ENCODE peak calls at places on chromosomes 4 and X, in nine cellular contexts. One of them, this sample, is unnamed.

GRCh38 chr4:181676546-181676945 is 566.7 kb upstream of the TENM3 start:
- DNase-seq in activated CD8-positive, alpha-beta T cell treated with anti-CD3 and anti-CD28 coated beads, Interleukin-2, amount 10 ng/mL, durations not matched to agents 7 days and 5 days: no peak
- DNase-seq in mucosa of gallbladder: no peak
- DNase-seq in adipocyte: no peak
- DNase-seq in type B pancreatic cell: no peak
- DNase-seq in dermis blood vessel endothelial cell: no peak
- DNase-seq in BE2C: no peak
- DNase-seq in activated naive CD8-positive, alpha-beta T cell treated with anti-CD3 and anti-CD28 coated beads, Interleukin-2, amount 50 U/mL, for 16 hours: no peak
- DNase-seq in CD8-positive, alpha-beta T cell: no peak
- DNase-seq in this sample: no peak

GRCh38 chr4:107631568-107631967 is 88.5 kb downstream of the PAPSS1 start:
- DNase-seq in activated CD8-positive, alpha-beta T cell treated with anti-CD3 and anti-CD28 coated beads, Interleukin-2, amount 10 ng/mL, durations not matched to agents 7 days and 5 days: no peak
- DNase-seq in mucosa of gallbladder: no peak
- DNase-seq in adipocyte: no peak
- DNase-seq in type B pancreatic cell: no peak
- DNase-seq in dermis blood vessel endothelial cell: no peak
- DNase-seq in BE2C: no peak
- DNase-seq in activated naive CD8-positive, alpha-beta T cell treated with anti-CD3 and anti-CD28 coated beads, Interleukin-2, amount 50 U/mL, for 16 hours: no peak
- DNase-seq in CD8-positive, alpha-beta T cell: no peak
- DNase-seq in this sample: no peak

GRCh38 chrX:154384284-154384892 is 5.3 kb downstream of the EMD start:
- DNase-seq in activated CD8-positive, alpha-beta T cell treated with anti-CD3 and anti-CD28 coated beads, Interleukin-2, amount 10 ng/mL, durations not matched to agents 7 days and 5 days: no peak
- DNase-seq in mucosa of gallbladder: no peak
- DNase-seq in adipocyte: no peak
- DNase-seq in type B pancreatic cell: no peak
- DNase-seq in dermis blood vessel endothelial cell: peak; percentile 58
- DNase-seq in BE2C: no peak
- DNase-seq in activated naive CD8-positive, alpha-beta T cell treated with anti-CD3 and anti-CD28 coated beads, Interleukin-2, amount 50 U/mL, for 16 hours: no peak
- DNase-seq in CD8-positive, alpha-beta T cell: no peak
- DNase-seq in this sample: no peak

GRCh38 chr4:159860945-159861344 is 758.1 kb downstream of the RAPGEF2 start:
- DNase-seq in activated CD8-positive, alpha-beta T cell treated with anti-CD3 and anti-CD28 coated beads, Interleukin-2, amount 10 ng/mL, durations not matched to agents 7 days and 5 days: no peak
- DNase-seq in mucosa of gallbladder: no peak
- DNase-seq in adipocyte: no peak
- DNase-seq in type B pancreatic cell: no peak
- DNase-seq in dermis blood vessel endothelial cell: no peak
- DNase-seq in BE2C: no peak
- DNase-seq in activated naive CD8-positive, alpha-beta T cell treated with anti-CD3 and anti-CD28 coated beads, Interleukin-2, amount 50 U/mL, for 16 hours: no peak
- DNase-seq in CD8-positive, alpha-beta T cell: no peak
- DNase-seq in this sample: no peak

GRCh38 chrX:66013195-66013816 is 26.6 kb downstream of the VSIG4 start:
- DNase-seq in activated CD8-positive, alpha-beta T cell treated with anti-CD3 and anti-CD28 coated beads, Interleukin-2, amount 10 ng/mL, durations not matched to agents 7 days and 5 days: no peak
- DNase-seq in mucosa of gallbladder: no peak
- DNase-seq in adipocyte: no peak
- DNase-seq in type B pancreatic cell: no peak
- DNase-seq in dermis blood vessel endothelial cell: no peak
- DNase-seq in BE2C: no peak
- DNase-seq in activated naive CD8-positive, alpha-beta T cell treated with anti-CD3 and anti-CD28 coated beads, Interleukin-2, amount 50 U/mL, for 16 hours: no peak
- DNase-seq in CD8-positive, alpha-beta T cell: no peak
- DNase-seq in this sample: no peak

GRCh38 chr4:189202869-189203271 is 737.8 kb upstream of the FRG1 start:
- DNase-seq in activated CD8-positive, alpha-beta T cell treated with anti-CD3 and anti-CD28 coated beads, Interleukin-2, amount 10 ng/mL, durations not matched to agents 7 days and 5 days: no peak
- DNase-seq in mucosa of gallbladder: no peak
- DNase-seq in adipocyte: peak; percentile 66
- DNase-seq in type B pancreatic cell: no peak
- DNase-seq in dermis blood vessel endothelial cell: no peak
- DNase-seq in BE2C: no peak
- DNase-seq in activated naive CD8-positive, alpha-beta T cell treated with anti-CD3 and anti-CD28 coated beads, Interleukin-2, amount 50 U/mL, for 16 hours: no peak
- DNase-seq in CD8-positive, alpha-beta T cell: no peak
- DNase-seq in this sample: no peak

GRCh38 chrX:68146054-68146453 is 287.2 kb downstream of the OPHN1 start:
- DNase-seq in activated CD8-positive, alpha-beta T cell treated with anti-CD3 and anti-CD28 coated beads, Interleukin-2, amount 10 ng/mL, durations not matched to agents 7 days and 5 days: no peak
- DNase-seq in mucosa of gallbladder: no peak
- DNase-seq in adipocyte: peak; percentile 58
- DNase-seq in type B pancreatic cell: no peak
- DNase-seq in dermis blood vessel endothelial cell: peak; percentile 58
- DNase-seq in BE2C: no peak
- DNase-seq in activated naive CD8-positive, alpha-beta T cell treated with anti-CD3 and anti-CD28 coated beads, Interleukin-2, amount 50 U/mL, for 16 hours: no peak
- DNase-seq in CD8-positive, alpha-beta T cell: no peak
- DNase-seq in this sample: no peak

GRCh38 chr4:76905521-76905920 is 7.6 kb upstream of the SOWAHB start:
- DNase-seq in activated CD8-positive, alpha-beta T cell treated with anti-CD3 and anti-CD28 coated beads, Interleukin-2, amount 10 ng/mL, durations not matched to agents 7 days and 5 days: no peak
- DNase-seq in mucosa of gallbladder: no peak
- DNase-seq in adipocyte: peak; percentile 66
- DNase-seq in type B pancreatic cell: no peak
- DNase-seq in dermis blood vessel endothelial cell: no peak
- DNase-seq in BE2C: no peak
- DNase-seq in activated naive CD8-positive, alpha-beta T cell treated with anti-CD3 and anti-CD28 coated beads, Interleukin-2, amount 50 U/mL, for 16 hours: no peak
- DNase-seq in CD8-positive, alpha-beta T cell: no peak
- DNase-seq in this sample: no peak

GRCh38 chrX:12370444-12371089 is 232.3 kb downstream of the FRMPD4 start:
- DNase-seq in activated CD8-positive, alpha-beta T cell treated with anti-CD3 and anti-CD28 coated beads, Interleukin-2, amount 10 ng/mL, durations not matched to agents 7 days and 5 days: no peak
- DNase-seq in mucosa of gallbladder: peak; percentile 20
- DNase-seq in adipocyte: peak; percentile 72
- DNase-seq in type B pancreatic cell: no peak
- DNase-seq in dermis blood vessel endothelial cell: peak; percentile 41
- DNase-seq in BE2C: no peak
- DNase-seq in activated naive CD8-positive, alpha-beta T cell treated with anti-CD3 and anti-CD28 coated beads, Interleukin-2, amount 50 U/mL, for 16 hours: no peak
- DNase-seq in CD8-positive, alpha-beta T cell: no peak
- DNase-seq in this sample: no peak

GRCh38 chr4:158500054-158500453 is 21.6 kb upstream of the RXFP1 start:
- DNase-seq in activated CD8-positive, alpha-beta T cell treated with anti-CD3 and anti-CD28 coated beads, Interleukin-2, amount 10 ng/mL, durations not matched to agents 7 days and 5 days: no peak
- DNase-seq in mucosa of gallbladder: no peak
- DNase-seq in adipocyte: no peak
- DNase-seq in type B pancreatic cell: no peak
- DNase-seq in dermis blood vessel endothelial cell: no peak
- DNase-seq in BE2C: no peak
- DNase-seq in activated naive CD8-positive, alpha-beta T cell treated with anti-CD3 and anti-CD28 coated beads, Interleukin-2, amount 50 U/mL, for 16 hours: no peak
- DNase-seq in CD8-positive, alpha-beta T cell: no peak
- DNase-seq in this sample: no peak

GRCh38 chrX:29661290-29661689 is 554.1 kb upstream of the MAGEB2 start:
- DNase-seq in activated CD8-positive, alpha-beta T cell treated with anti-CD3 and anti-CD28 coated beads, Interleukin-2, amount 10 ng/mL, durations not matched to agents 7 days and 5 days: no peak
- DNase-seq in mucosa of gallbladder: no peak
- DNase-seq in adipocyte: peak; percentile 13
- DNase-seq in type B pancreatic cell: no peak
- DNase-seq in dermis blood vessel endothelial cell: peak; percentile 56
- DNase-seq in BE2C: no peak
- DNase-seq in activated naive CD8-positive, alpha-beta T cell treated with anti-CD3 and anti-CD28 coated beads, Interleukin-2, amount 50 U/mL, for 16 hours: no peak
- DNase-seq in CD8-positive, alpha-beta T cell: no peak
- DNase-seq in this sample: no peak

GRCh38 chrX:113868169-113868568 is 715.7 kb upstream of the HTR2C start:
- DNase-seq in activated CD8-positive, alpha-beta T cell treated with anti-CD3 and anti-CD28 coated beads, Interleukin-2, amount 10 ng/mL, durations not matched to agents 7 days and 5 days: no peak
- DNase-seq in mucosa of gallbladder: no peak
- DNase-seq in adipocyte: no peak
- DNase-seq in type B pancreatic cell: no peak
- DNase-seq in dermis blood vessel endothelial cell: no peak
- DNase-seq in BE2C: peak; percentile 20
- DNase-seq in activated naive CD8-positive, alpha-beta T cell treated with anti-CD3 and anti-CD28 coated beads, Interleukin-2, amount 50 U/mL, for 16 hours: no peak
- DNase-seq in CD8-positive, alpha-beta T cell: no peak
- DNase-seq in this sample: no peak

GRCh38 chrX:130118396-130118795 is 8.1 kb upstream of the ELF4 start:
- DNase-seq in activated CD8-positive, alpha-beta T cell treated with anti-CD3 and anti-CD28 coated beads, Interleukin-2, amount 10 ng/mL, durations not matched to agents 7 days and 5 days: no peak
- DNase-seq in mucosa of gallbladder: no peak
- DNase-seq in adipocyte: peak; percentile 68
- DNase-seq in type B pancreatic cell: no peak
- DNase-seq in dermis blood vessel endothelial cell: peak; percentile 82
- DNase-seq in BE2C: no peak
- DNase-seq in activated naive CD8-positive, alpha-beta T cell treated with anti-CD3 and anti-CD28 coated beads, Interleukin-2, amount 50 U/mL, for 16 hours: no peak
- DNase-seq in CD8-positive, alpha-beta T cell: no peak
- DNase-seq in this sample: no peak

GRCh38 chrX:45502396-45502795 is 301.7 kb upstream of the DIPK2B start:
- DNase-seq in activated CD8-positive, alpha-beta T cell treated with anti-CD3 and anti-CD28 coated beads, Interleukin-2, amount 10 ng/mL, durations not matched to agents 7 days and 5 days: no peak
- DNase-seq in mucosa of gallbladder: no peak
- DNase-seq in adipocyte: no peak
- DNase-seq in type B pancreatic cell: no peak
- DNase-seq in dermis blood vessel endothelial cell: no peak
- DNase-seq in BE2C: no peak
- DNase-seq in activated naive CD8-positive, alpha-beta T cell treated with anti-CD3 and anti-CD28 coated beads, Interleukin-2, amount 50 U/mL, for 16 hours: no peak
- DNase-seq in CD8-positive, alpha-beta T cell: no peak
- DNase-seq in this sample: no peak

GRCh38 chrX:70082723-70083122 is 20.5 kb downstream of the OTUD6A start:
- DNase-seq in activated CD8-positive, alpha-beta T cell treated with anti-CD3 and anti-CD28 coated beads, Interleukin-2, amount 10 ng/mL, durations not matched to agents 7 days and 5 days: no peak
- DNase-seq in mucosa of gallbladder: no peak
- DNase-seq in adipocyte: no peak
- DNase-seq in type B pancreatic cell: no peak
- DNase-seq in dermis blood vessel endothelial cell: no peak
- DNase-seq in BE2C: no peak
- DNase-seq in activated naive CD8-positive, alpha-beta T cell treated with anti-CD3 and anti-CD28 coated beads, Interleukin-2, amount 50 U/mL, for 16 hours: no peak
- DNase-seq in CD8-positive, alpha-beta T cell: no peak
- DNase-seq in this sample: no peak

GRCh38 chrX:77160301-77160700 is 286.9 kb upstream of the FGF16 start:
- DNase-seq in activated CD8-positive, alpha-beta T cell treated with anti-CD3 and anti-CD28 coated beads, Interleukin-2, amount 10 ng/mL, durations not matched to agents 7 days and 5 days: peak; percentile 23
- DNase-seq in mucosa of gallbladder: no peak
- DNase-seq in adipocyte: no peak
- DNase-seq in type B pancreatic cell: no peak
- DNase-seq in dermis blood vessel endothelial cell: peak; percentile 29
- DNase-seq in BE2C: peak; percentile 21
- DNase-seq in activated naive CD8-positive, alpha-beta T cell treated with anti-CD3 and anti-CD28 coated beads, Interleukin-2, amount 50 U/mL, for 16 hours: no peak
- DNase-seq in CD8-positive, alpha-beta T cell: no peak
- DNase-seq in this sample: no peak

GRCh38 chrX:40007136-40007535 is 90.6 kb downstream of the BCOR start:
- DNase-seq in activated CD8-positive, alpha-beta T cell treated with anti-CD3 and anti-CD28 coated beads, Interleukin-2, amount 10 ng/mL, durations not matched to agents 7 days and 5 days: no peak
- DNase-seq in mucosa of gallbladder: no peak
- DNase-seq in adipocyte: no peak
- DNase-seq in type B pancreatic cell: no peak
- DNase-seq in dermis blood vessel endothelial cell: no peak
- DNase-seq in BE2C: no peak
- DNase-seq in activated naive CD8-positive, alpha-beta T cell treated with anti-CD3 and anti-CD28 coated beads, Interleukin-2, amount 50 U/mL, for 16 hours: no peak
- DNase-seq in CD8-positive, alpha-beta T cell: no peak
- DNase-seq in this sample: no peak

GRCh38 chr4:102825261-102826071 is 1.9 kb downstream of the UBE2D3 start:
- DNase-seq in activated CD8-positive, alpha-beta T cell treated with anti-CD3 and anti-CD28 coated beads, Interleukin-2, amount 10 ng/mL, durations not matched to agents 7 days and 5 days: peak; percentile 52
- DNase-seq in mucosa of gallbladder: peak; percentile 36
- DNase-seq in adipocyte: peak; percentile 83
- DNase-seq in type B pancreatic cell: no peak
- DNase-seq in dermis blood vessel endothelial cell: peak; percentile 72
- DNase-seq in BE2C: peak; percentile 27
- DNase-seq in activated naive CD8-positive, alpha-beta T cell treated with anti-CD3 and anti-CD28 coated beads, Interleukin-2, amount 50 U/mL, for 16 hours: no peak
- DNase-seq in CD8-positive, alpha-beta T cell: no peak
- DNase-seq in this sample: no peak

GRCh38 chr4:4574792-4575191 is 32.9 kb upstream of the STX18 start:
- DNase-seq in activated CD8-positive, alpha-beta T cell treated with anti-CD3 and anti-CD28 coated beads, Interleukin-2, amount 10 ng/mL, durations not matched to agents 7 days and 5 days: peak; percentile 23
- DNase-seq in mucosa of gallbladder: peak; percentile 71
- DNase-seq in adipocyte: peak; percentile 54
- DNase-seq in type B pancreatic cell: no peak
- DNase-seq in dermis blood vessel endothelial cell: peak; percentile 90
- DNase-seq in BE2C: peak; percentile 35
- DNase-seq in activated naive CD8-positive, alpha-beta T cell treated with anti-CD3 and anti-CD28 coated beads, Interleukin-2, amount 50 U/mL, for 16 hours: no peak
- DNase-seq in CD8-positive, alpha-beta T cell: peak; percentile 9
- DNase-seq in this sample: no peak

GRCh38 chr4:185109736-185110135 is 33.3 kb upstream of the SLC25A4 start:
- DNase-seq in activated CD8-positive, alpha-beta T cell treated with anti-CD3 and anti-CD28 coated beads, Interleukin-2, amount 10 ng/mL, durations not matched to agents 7 days and 5 days: no peak
- DNase-seq in mucosa of gallbladder: no peak
- DNase-seq in adipocyte: no peak
- DNase-seq in type B pancreatic cell: no peak
- DNase-seq in dermis blood vessel endothelial cell: no peak
- DNase-seq in BE2C: no peak
- DNase-seq in activated naive CD8-positive, alpha-beta T cell treated with anti-CD3 and anti-CD28 coated beads, Interleukin-2, amount 50 U/mL, for 16 hours: no peak
- DNase-seq in CD8-positive, alpha-beta T cell: no peak
- DNase-seq in this sample: no peak

GRCh38 chrX:2656243-2656836 is 34.8 kb upstream of the CD99 start:
- DNase-seq in activated CD8-positive, alpha-beta T cell treated with anti-CD3 and anti-CD28 coated beads, Interleukin-2, amount 10 ng/mL, durations not matched to agents 7 days and 5 days: no peak
- DNase-seq in mucosa of gallbladder: no peak
- DNase-seq in adipocyte: no peak
- DNase-seq in type B pancreatic cell: no peak
- DNase-seq in dermis blood vessel endothelial cell: no peak
- DNase-seq in BE2C: no peak
- DNase-seq in activated naive CD8-positive, alpha-beta T cell treated with anti-CD3 and anti-CD28 coated beads, Interleukin-2, amount 50 U/mL, for 16 hours: no peak
- DNase-seq in CD8-positive, alpha-beta T cell: no peak
- DNase-seq in this sample: no peak

GRCh38 chrX:2894885-2895292 is 34.2 kb downstream of the ARSD start:
- DNase-seq in activated CD8-positive, alpha-beta T cell treated with anti-CD3 and anti-CD28 coated beads, Interleukin-2, amount 10 ng/mL, durations not matched to agents 7 days and 5 days: no peak
- DNase-seq in mucosa of gallbladder: peak; percentile 68
- DNase-seq in adipocyte: peak; percentile 73
- DNase-seq in type B pancreatic cell: no peak
- DNase-seq in dermis blood vessel endothelial cell: no peak
- DNase-seq in BE2C: peak; percentile 74
- DNase-seq in activated naive CD8-positive, alpha-beta T cell treated with anti-CD3 and anti-CD28 coated beads, Interleukin-2, amount 50 U/mL, for 16 hours: no peak
- DNase-seq in CD8-positive, alpha-beta T cell: no peak
- DNase-seq in this sample: no peak

GRCh38 chrX:97629597-97629985 is 745.9 kb downstream of the RPA4 start:
- DNase-seq in activated CD8-positive, alpha-beta T cell treated with anti-CD3 and anti-CD28 coated beads, Interleukin-2, amount 10 ng/mL, durations not matched to agents 7 days and 5 days: no peak
- DNase-seq in mucosa of gallbladder: no peak
- DNase-seq in adipocyte: peak; percentile 3
- DNase-seq in type B pancreatic cell: no peak
- DNase-seq in dermis blood vessel endothelial cell: no peak
- DNase-seq in BE2C: no peak
- DNase-seq in activated naive CD8-positive, alpha-beta T cell treated with anti-CD3 and anti-CD28 coated beads, Interleukin-2, amount 50 U/mL, for 16 hours: no peak
- DNase-seq in CD8-positive, alpha-beta T cell: no peak
- DNase-seq in this sample: no peak

GRCh38 chrX:45912316-45912715 is 632.9 kb downstream of the ZNF674 start:
- DNase-seq in activated CD8-positive, alpha-beta T cell treated with anti-CD3 and anti-CD28 coated beads, Interleukin-2, amount 10 ng/mL, durations not matched to agents 7 days and 5 days: no peak
- DNase-seq in mucosa of gallbladder: no peak
- DNase-seq in adipocyte: no peak
- DNase-seq in type B pancreatic cell: no peak
- DNase-seq in dermis blood vessel endothelial cell: no peak
- DNase-seq in BE2C: no peak
- DNase-seq in activated naive CD8-positive, alpha-beta T cell treated with anti-CD3 and anti-CD28 coated beads, Interleukin-2, amount 50 U/mL, for 16 hours: no peak
- DNase-seq in CD8-positive, alpha-beta T cell: no peak
- DNase-seq in this sample: no peak

GRCh38 chrX:153333271-153333670 is 682 bp upstream of the ZNF275 start:
- DNase-seq in activated CD8-positive, alpha-beta T cell treated with anti-CD3 and anti-CD28 coated beads, Interleukin-2, amount 10 ng/mL, durations not matched to agents 7 days and 5 days: no peak
- DNase-seq in mucosa of gallbladder: no peak
- DNase-seq in adipocyte: peak; percentile 78
- DNase-seq in type B pancreatic cell: no peak
- DNase-seq in dermis blood vessel endothelial cell: no peak
- DNase-seq in BE2C: no peak
- DNase-seq in activated naive CD8-positive, alpha-beta T cell treated with anti-CD3 and anti-CD28 coated beads, Interleukin-2, amount 50 U/mL, for 16 hours: no peak
- DNase-seq in CD8-positive, alpha-beta T cell: no peak
- DNase-seq in this sample: no peak

GRCh38 chr4:17545374-17546140 is 30.6 kb downstream of the CLRN2 start:
- DNase-seq in activated CD8-positive, alpha-beta T cell treated with anti-CD3 and anti-CD28 coated beads, Interleukin-2, amount 10 ng/mL, durations not matched to agents 7 days and 5 days: no peak
- DNase-seq in mucosa of gallbladder: no peak
- DNase-seq in adipocyte: no peak
- DNase-seq in type B pancreatic cell: no peak
- DNase-seq in dermis blood vessel endothelial cell: no peak
- DNase-seq in BE2C: no peak
- DNase-seq in activated naive CD8-positive, alpha-beta T cell treated with anti-CD3 and anti-CD28 coated beads, Interleukin-2, amount 50 U/mL, for 16 hours: no peak
- DNase-seq in CD8-positive, alpha-beta T cell: no peak
- DNase-seq in this sample: no peak

GRCh38 chr4:98203406-98204235 is 57.6 kb upstream of the RAP1GDS1 start:
- DNase-seq in activated CD8-positive, alpha-beta T cell treated with anti-CD3 and anti-CD28 coated beads, Interleukin-2, amount 10 ng/mL, durations not matched to agents 7 days and 5 days: no peak
- DNase-seq in mucosa of gallbladder: no peak
- DNase-seq in adipocyte: no peak
- DNase-seq in type B pancreatic cell: no peak
- DNase-seq in dermis blood vessel endothelial cell: no peak
- DNase-seq in BE2C: no peak
- DNase-seq in activated naive CD8-positive, alpha-beta T cell treated with anti-CD3 and anti-CD28 coated beads, Interleukin-2, amount 50 U/mL, for 16 hours: no peak
- DNase-seq in CD8-positive, alpha-beta T cell: no peak
- DNase-seq in this sample: no peak

GRCh38 chr4:145071560-145071959 is 26.4 kb downstream of the ANAPC10 start:
- DNase-seq in activated CD8-positive, alpha-beta T cell treated with anti-CD3 and anti-CD28 coated beads, Interleukin-2, amount 10 ng/mL, durations not matched to agents 7 days and 5 days: no peak
- DNase-seq in mucosa of gallbladder: no peak
- DNase-seq in adipocyte: no peak
- DNase-seq in type B pancreatic cell: no peak
- DNase-seq in dermis blood vessel endothelial cell: no peak
- DNase-seq in BE2C: no peak
- DNase-seq in activated naive CD8-positive, alpha-beta T cell treated with anti-CD3 and anti-CD28 coated beads, Interleukin-2, amount 50 U/mL, for 16 hours: no peak
- DNase-seq in CD8-positive, alpha-beta T cell: no peak
- DNase-seq in this sample: no peak

GRCh38 chr4:18291313-18291712 is 269.8 kb upstream of the LCORL start:
- DNase-seq in activated CD8-positive, alpha-beta T cell treated with anti-CD3 and anti-CD28 coated beads, Interleukin-2, amount 10 ng/mL, durations not matched to agents 7 days and 5 days: no peak
- DNase-seq in mucosa of gallbladder: no peak
- DNase-seq in adipocyte: no peak
- DNase-seq in type B pancreatic cell: no peak
- DNase-seq in dermis blood vessel endothelial cell: no peak
- DNase-seq in BE2C: no peak
- DNase-seq in activated naive CD8-positive, alpha-beta T cell treated with anti-CD3 and anti-CD28 coated beads, Interleukin-2, amount 50 U/mL, for 16 hours: no peak
- DNase-seq in CD8-positive, alpha-beta T cell: no peak
- DNase-seq in this sample: no peak

GRCh38 chr4:168631241-168632151 is 134.6 kb downstream of the PALLD start:
- DNase-seq in activated CD8-positive, alpha-beta T cell treated with anti-CD3 and anti-CD28 coated beads, Interleukin-2, amount 10 ng/mL, durations not matched to agents 7 days and 5 days: no peak
- DNase-seq in mucosa of gallbladder: peak; percentile 27
- DNase-seq in adipocyte: peak; percentile 91
- DNase-seq in type B pancreatic cell: peak; percentile 85
- DNase-seq in dermis blood vessel endothelial cell: peak; percentile 73
- DNase-seq in BE2C: peak; percentile 81
- DNase-seq in activated naive CD8-positive, alpha-beta T cell treated with anti-CD3 and anti-CD28 coated beads, Interleukin-2, amount 50 U/mL, for 16 hours: no peak
- DNase-seq in CD8-positive, alpha-beta T cell: no peak
- DNase-seq in this sample: peak; percentile 78

This sample was measured in coronary artery.